ENCODE peak calls at places on chromosome 17, in seven cellular contexts. V, B, A, X, L, H and W are unnamed samples.

GRCh38 chr17:65198653-65199382 is 61.6 kb downstream of the RGS9 start:
- DNase-seq in X (peak; percentile 16), H (no peak), L (no peak), V (no peak), A (no peak), B (no peak), W (no peak)

GRCh38 chr17:81245024-81245664 is 6.0 kb downstream of the NDUFAF8 start:
- DNase-seq in H (no peak), A (no peak), B (no peak), V (peak; percentile 36), X (no peak), L (no peak), W (no peak)

GRCh38 chr17:66474258-66474657 is 171.8 kb downstream of the PRKCA start:
- DNase-seq in B (no peak), A (no peak), X (no peak), V (no peak), L (no peak), H (no peak), W (no peak)

GRCh38 chr17:38509772-38510423 is 81.6 kb downstream of the ARHGAP23 start:
- DNase-seq in H (no peak), B (no peak), X (no peak), A (no peak), L (no peak), V (no peak), W (no peak)

GRCh38 chr17:11582217-11582616 is 16.1 kb upstream of the DNAH9 start:
- DNase-seq in X (no peak), V (no peak), L (no peak), B (no peak), A (no peak), H (no peak), W (no peak)

GRCh38 chr17:67272312-67273050 is 27.5 kb upstream of the HELZ start:
- DNase-seq in B (no peak), L (no peak), A (no peak), H (no peak), X (no peak), V (no peak), W (no peak)

GRCh38 chr17:79811036-79811887 is 14.4 kb upstream of the CBX8 start:
- DNase-seq in A (no peak), X (no peak), H (no peak), B (no peak), V (no peak), L (no peak), W (no peak)

GRCh38 chr17:42016411-42016831 is 818 bp downstream of the DNAJC7 start:
- DNase-seq in A (no peak), H (no peak), B (no peak), X (no peak), V (no peak), L (no peak), W (no peak)

GRCh38 chr17:1009411-1010085 is 12.6 kb downstream of the TIMM22 start:
- DNase-seq in H (no peak), X (no peak), A (no peak), V (no peak), L (no peak), B (no peak), W (no peak)

GRCh38 chr17:63124536-63124935 is 158.5 kb downstream of the TANC2 start:
- DNase-seq in L (no peak), V (no peak), H (no peak), A (no peak), B (no peak), X (no peak), W (no peak)

GRCh38 chr17:41773190-41773588 is 13.3 kb downstream of the JUP start:
- DNase-seq in A (no peak), V (no peak), H (peak; percentile 73), X (no peak), B (peak; percentile 74), L (no peak), W (no peak)

GRCh38 chr17:53166736-53167135 is 656.0 kb upstream of the KIF2B start:
- DNase-seq in L (no peak), H (no peak), X (no peak), B (no peak), A (no peak), V (no peak), W (no peak)
- H3K9me3 ChIP-seq in L (no peaks in the 10 kb centered on the region), H (no peaks in the 10 kb centered on the region), X (no peaks in the 10 kb centered on the region), B (no peaks in the 10 kb centered on the region), A (no peaks in the 10 kb centered on the region), V (no peaks in the 10 kb centered on the region), W (no peaks in the 10 kb centered on the region)

DNA sequence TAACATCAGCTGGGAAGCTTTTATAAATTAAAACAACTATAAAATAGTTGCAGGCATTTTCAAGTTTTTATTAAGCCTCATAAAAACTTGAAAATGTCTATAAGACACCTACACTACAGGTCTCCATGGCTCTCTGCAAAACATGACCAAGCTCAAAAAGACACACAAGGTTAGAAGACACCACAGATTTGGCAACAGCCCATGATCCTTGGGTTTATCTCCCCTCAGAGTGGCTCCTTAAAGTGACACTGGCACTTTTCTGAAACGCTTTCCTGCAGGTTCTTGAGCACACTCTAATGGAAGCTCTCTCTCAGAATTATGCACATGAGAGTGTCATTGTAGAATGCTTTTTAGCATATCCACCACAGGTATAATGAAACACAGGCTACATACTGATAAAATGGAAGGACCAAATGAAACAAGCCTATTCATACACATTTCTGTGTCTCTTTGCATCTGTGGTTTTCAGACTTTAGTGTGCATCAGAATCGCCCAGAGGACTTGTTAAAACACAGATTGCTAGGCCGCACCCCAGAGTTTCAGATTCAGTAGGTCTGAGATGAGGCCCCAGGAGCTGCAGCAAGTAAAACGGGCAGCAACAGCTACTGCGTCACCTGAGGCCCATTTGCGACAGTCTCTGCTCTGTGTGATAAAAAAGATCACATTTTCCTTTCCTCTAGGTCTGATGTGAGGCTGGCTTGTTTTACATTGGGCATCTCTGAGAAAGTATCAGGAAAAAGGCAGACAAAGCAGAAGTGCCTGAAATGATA is 75.0 kb upstream of the WSB1 start:
- DNase-seq in B (no peak), V (no peak), X (no peak), L (no peak), H (no peak), A (no peak), W (no peak)
- H3K9me3 ChIP-seq in B (no peaks in the 10 kb centered on the region), V (no peaks in the 10 kb centered on the region), X (no peaks in the 10 kb centered on the region), L (no peaks in the 10 kb centered on the region), H (no peaks in the 10 kb centered on the region), A (no peaks in the 10 kb centered on the region), W (no peaks in the 10 kb centered on the region)

GRCh38 chr17:53527473-53527872 is 295.3 kb upstream of the KIF2B start:
- DNase-seq in X (no peak), L (no peak), H (no peak), V (no peak), A (no peak), B (no peak), W (no peak)

GRCh38 chr17:53525590-53525989 is 297.1 kb upstream of the KIF2B start:
- DNase-seq in B (no peak), L (no peak), H (no peak), X (no peak), V (no peak), A (no peak), W (no peak)
- H3K9me3 ChIP-seq in B (no peaks in the 10 kb centered on the region), L (no peaks in the 10 kb centered on the region), H (no peaks in the 10 kb centered on the region), X (no peaks in the 10 kb centered on the region), V (no peaks in the 10 kb centered on the region), A (no peaks in the 10 kb centered on the region), W (no peaks in the 10 kb centered on the region)

GRCh38 chr17:5099271-5099670 is 12.4 kb downstream of the ZNF232 start:
- DNase-seq in X (no peak), A (no peak), L (no peak), B (no peak), H (no peak), V (no peak), W (no peak)
- H3K9me3 ChIP-seq in X (peaks cover 2% of the 10 kb centered on the region), A (peaks cover 31% of the 10 kb centered on the region), L (peaks cover 25% of the 10 kb centered on the region), B (peaks cover 72% of the 10 kb centered on the region), H (no peaks in the 10 kb centered on the region), V (peaks cover 27% of the 10 kb centered on the region), W (peaks cover 18% of the 10 kb centered on the region)

GRCh38 chr17:33284022-33284421 is 9.1 kb downstream of the ASIC2 start:
- DNase-seq in B (peak; percentile 33), A (no peak), H (no peak), V (no peak), X (no peak), L (no peak), W (no peak)
- H3K9me3 ChIP-seq in B (no peaks in the 10 kb centered on the region), A (no peaks in the 10 kb centered on the region), H (no peaks in the 10 kb centered on the region), V (no peaks in the 10 kb centered on the region), X (no peaks in the 10 kb centered on the region), L (no peaks in the 10 kb centered on the region), W (no peaks in the 10 kb centered on the region)

DNA sequence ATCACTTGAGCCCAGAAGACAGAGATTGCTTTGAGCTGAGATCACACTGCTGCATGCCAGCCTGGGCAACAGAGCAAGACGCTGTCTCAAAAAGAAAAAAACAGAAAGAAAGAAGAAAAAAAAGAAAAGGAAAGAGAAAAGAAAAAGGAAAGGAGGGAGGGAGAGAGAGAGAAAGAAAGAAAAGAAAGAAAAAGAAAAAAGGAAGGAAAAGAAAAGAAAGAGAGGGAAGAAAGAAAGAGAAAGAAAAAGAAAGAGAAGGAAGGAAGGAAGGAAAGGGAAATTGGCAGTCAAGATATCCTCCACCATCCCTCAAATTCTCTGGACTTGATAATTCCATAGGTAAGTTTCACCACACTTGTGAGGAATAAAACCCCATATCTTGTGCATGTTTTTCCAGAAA is 71.4 kb upstream of the WSB1 start:
- DNase-seq in B (no peak), H (no peak), X (no peak), V (no peak), L (no peak), A (no peak), W (no peak)
- H3K9me3 ChIP-seq in B (no peaks in the 10 kb centered on the region), H (no peaks in the 10 kb centered on the region), X (no peaks in the 10 kb centered on the region), V (no peaks in the 10 kb centered on the region), L (no peaks in the 10 kb centered on the region), A (no peaks in the 10 kb centered on the region), W (no peaks in the 10 kb centered on the region)

DNA sequence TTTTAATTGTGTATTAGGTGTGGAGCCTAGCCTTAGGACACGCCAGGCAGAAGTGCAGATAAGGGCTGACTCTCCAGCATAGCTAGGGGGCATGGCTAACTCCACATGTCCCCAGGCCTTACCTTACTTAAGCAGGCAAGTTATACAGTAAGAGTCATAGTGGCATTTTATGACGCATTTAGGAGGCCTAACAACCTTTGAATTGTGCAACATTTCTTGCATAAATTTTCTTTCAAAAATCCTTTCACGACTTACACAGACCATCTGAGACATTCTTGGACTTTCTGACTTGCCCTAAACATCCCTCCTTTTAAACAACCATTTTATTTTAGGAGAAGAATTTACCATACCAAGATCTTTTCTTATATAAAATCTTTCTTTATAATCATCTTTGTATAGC is 187.2 kb downstream of the SPECC1 start:
- DNase-seq in B (no peak), X (no peak), L (no peak), V (no peak), A (no peak), H (no peak), W (no peak)
- H3K9me3 ChIP-seq in B (peaks cover 5% of the 10 kb centered on the region), X (peaks cover 4% of the 10 kb centered on the region), L (no peaks in the 10 kb centered on the region), V (no peaks in the 10 kb centered on the region), A (no peaks in the 10 kb centered on the region), H (no peaks in the 10 kb centered on the region), W (no peaks in the 10 kb centered on the region)